ENCODE peak calls at places on chromosomes 1 and 21, in eight cellular contexts. One of them, this sample, is unnamed.

GRCh38 chr1:67468066-67468718 is 38.0 kb upstream of the SERBP1 start:
- DNase-seq in kidney: no peak
- DNase-seq in tibial artery: no peak
- DNase-seq in ovary: no peak
- DNase-seq in foreskin keratinocyte: no peak
- DNase-seq in cardiac muscle cell: no peak
- DNase-seq in CD4-positive, CD25-positive, alpha-beta regulatory T cell: no peak
- DNase-seq in esophagus muscularis mucosa: no peak
- DNase-seq in this sample: no peak

GRCh38 chr21:34614443-34614692 is 545 bp downstream of the RCAN1 start:
- DNase-seq in CD4-positive, CD25-positive, alpha-beta regulatory T cell: no peak
- DNase-seq in foreskin keratinocyte: no peak
- DNase-seq in ovary: peak; percentile 29
- DNase-seq in esophagus muscularis mucosa: no peak
- DNase-seq in tibial artery: no peak
- DNase-seq in kidney: no peak
- DNase-seq in cardiac muscle cell: no peak
- DNase-seq in this sample: no peak

GRCh38 chr1:162755306-162755705 is 35.2 kb upstream of the HSD17B7 start:
- DNase-seq in esophagus muscularis mucosa: no peak
- DNase-seq in tibial artery: no peak
- DNase-seq in cardiac muscle cell: no peak
- DNase-seq in kidney: no peak
- DNase-seq in CD4-positive, CD25-positive, alpha-beta regulatory T cell: no peak
- DNase-seq in foreskin keratinocyte: no peak
- DNase-seq in ovary: no peak
- DNase-seq in this sample: no peak

GRCh38 chr1:52662645-52663313 is 29.8 kb downstream of the SHISAL2A start:
- DNase-seq in ovary: no peak
- DNase-seq in tibial artery: no peak
- DNase-seq in cardiac muscle cell: peak; percentile 18
- DNase-seq in esophagus muscularis mucosa: no peak
- DNase-seq in foreskin keratinocyte: peak; percentile 75
- DNase-seq in CD4-positive, CD25-positive, alpha-beta regulatory T cell: no peak
- DNase-seq in kidney: no peak
- DNase-seq in this sample: no peak

GRCh38 chr1:210504286-210504685 is 175.6 kb downstream of the HHAT start:
- DNase-seq in kidney: no peak
- DNase-seq in cardiac muscle cell: no peak
- DNase-seq in esophagus muscularis mucosa: no peak
- DNase-seq in tibial artery: no peak
- DNase-seq in foreskin keratinocyte: no peak
- DNase-seq in CD4-positive, CD25-positive, alpha-beta regulatory T cell: no peak
- DNase-seq in ovary: no peak
- DNase-seq in this sample: no peak

GRCh38 chr1:62904537-62904936 is 120.6 kb downstream of the ATG4C start:
- DNase-seq in esophagus muscularis mucosa: no peak
- DNase-seq in tibial artery: no peak
- DNase-seq in cardiac muscle cell: no peak
- DNase-seq in foreskin keratinocyte: no peak
- DNase-seq in ovary: no peak
- DNase-seq in CD4-positive, CD25-positive, alpha-beta regulatory T cell: no peak
- DNase-seq in kidney: no peak
- DNase-seq in this sample: no peak

GRCh38 chr21:19198801-19199200 is 795.2 kb upstream of the TMPRSS15 start:
- DNase-seq in foreskin keratinocyte: no peak
- DNase-seq in kidney: no peak
- DNase-seq in cardiac muscle cell: no peak
- DNase-seq in ovary: no peak
- DNase-seq in tibial artery: no peak
- DNase-seq in CD4-positive, CD25-positive, alpha-beta regulatory T cell: no peak
- DNase-seq in esophagus muscularis mucosa: no peak
- DNase-seq in this sample: no peak

GRCh38 chr1:112296908-112297307 is 99.1 kb upstream of the CTTNBP2NL start:
- DNase-seq in CD4-positive, CD25-positive, alpha-beta regulatory T cell: no peak
- DNase-seq in cardiac muscle cell: no peak
- DNase-seq in kidney: no peak
- DNase-seq in tibial artery: no peak
- DNase-seq in foreskin keratinocyte: no peak
- DNase-seq in ovary: no peak
- DNase-seq in esophagus muscularis mucosa: no peak
- DNase-seq in this sample: no peak

GRCh38 chr21:40658237-40658636 is 188.7 kb downstream of the DSCAM start:
- DNase-seq in kidney: no peak
- DNase-seq in tibial artery: no peak
- DNase-seq in CD4-positive, CD25-positive, alpha-beta regulatory T cell: no peak
- DNase-seq in esophagus muscularis mucosa: no peak
- DNase-seq in cardiac muscle cell: no peak
- DNase-seq in foreskin keratinocyte: no peak
- DNase-seq in ovary: no peak
- DNase-seq in this sample: no peak

GRCh38 chr1:174965006-174965971 is 34.5 kb upstream of the CACYBP start:
- DNase-seq in cardiac muscle cell: no peak
- DNase-seq in CD4-positive, CD25-positive, alpha-beta regulatory T cell: peak; percentile 57
- DNase-seq in kidney: no peak
- DNase-seq in esophagus muscularis mucosa: no peak
- DNase-seq in foreskin keratinocyte: no peak
- DNase-seq in ovary: no peak
- DNase-seq in tibial artery: no peak
- DNase-seq in this sample: peak; percentile 66

GRCh38 chr21:42837421-42838211 is 41.7 kb downstream of the WDR4 start:
- DNase-seq in foreskin keratinocyte: no peak
- DNase-seq in ovary: peak; percentile 30
- DNase-seq in cardiac muscle cell: no peak
- DNase-seq in CD4-positive, CD25-positive, alpha-beta regulatory T cell: no peak
- DNase-seq in tibial artery: no peak
- DNase-seq in esophagus muscularis mucosa: peak; percentile 78
- DNase-seq in kidney: peak; percentile 64
- DNase-seq in this sample: no peak

GRCh38 chr1:89288051-89288340 is 15.3 kb upstream of the GBP5 start:
- DNase-seq in cardiac muscle cell: no peak
- DNase-seq in esophagus muscularis mucosa: no peak
- DNase-seq in kidney: no peak
- DNase-seq in CD4-positive, CD25-positive, alpha-beta regulatory T cell: no peak
- DNase-seq in tibial artery: no peak
- DNase-seq in foreskin keratinocyte: no peak
- DNase-seq in ovary: no peak
- DNase-seq in this sample: no peak

GRCh38 chr1:89285715-89286380 is 13.2 kb upstream of the GBP5 start:
- DNase-seq in tibial artery: no peak
- DNase-seq in esophagus muscularis mucosa: no peak
- DNase-seq in CD4-positive, CD25-positive, alpha-beta regulatory T cell: peak; percentile 50
- DNase-seq in cardiac muscle cell: no peak
- DNase-seq in foreskin keratinocyte: no peak
- DNase-seq in ovary: no peak
- DNase-seq in kidney: no peak
- DNase-seq in this sample: no peak

GRCh38 chr1:89287182-89288050 is 14.8 kb upstream of the GBP5 start:
- DNase-seq in cardiac muscle cell: no peak
- DNase-seq in foreskin keratinocyte: no peak
- DNase-seq in esophagus muscularis mucosa: no peak
- DNase-seq in ovary: no peak
- DNase-seq in kidney: no peak
- DNase-seq in CD4-positive, CD25-positive, alpha-beta regulatory T cell: no peak
- DNase-seq in tibial artery: no peak
- DNase-seq in this sample: no peak

GRCh38 chr1:89291276-89291675 is 18.6 kb upstream of the GBP5 start:
- DNase-seq in ovary: no peak
- DNase-seq in foreskin keratinocyte: no peak
- DNase-seq in CD4-positive, CD25-positive, alpha-beta regulatory T cell: no peak
- DNase-seq in kidney: no peak
- DNase-seq in tibial artery: no peak
- DNase-seq in esophagus muscularis mucosa: no peak
- DNase-seq in cardiac muscle cell: no peak
- DNase-seq in this sample: no peak

GRCh38 chr1:89286549-89287181 is 14.0 kb upstream of the GBP5 start:
- DNase-seq in esophagus muscularis mucosa: no peak
- DNase-seq in kidney: no peak
- DNase-seq in tibial artery: no peak
- DNase-seq in ovary: no peak
- DNase-seq in cardiac muscle cell: no peak
- DNase-seq in CD4-positive, CD25-positive, alpha-beta regulatory T cell: peak; percentile 88
- DNase-seq in foreskin keratinocyte: no peak
- DNase-seq in this sample: peak; percentile 73
- H3K4me1 ChIP-seq in esophagus muscularis mucosa: peaks cover 16% of the 10 kb centered on the region
- H3K4me1 ChIP-seq in kidney: no peaks in the 10 kb centered on the region
- H3K4me1 ChIP-seq in tibial artery: no peaks in the 10 kb centered on the region
- H3K4me1 ChIP-seq in ovary: no peaks in the 10 kb centered on the region
- H3K4me1 ChIP-seq in cardiac muscle cell: peaks cover 5% of the 10 kb centered on the region
- H3K4me1 ChIP-seq in CD4-positive, CD25-positive, alpha-beta regulatory T cell: peaks cover 58% of the 10 kb centered on the region
- H3K4me1 ChIP-seq in foreskin keratinocyte: no peaks in the 10 kb centered on the region
- H3K4me1 ChIP-seq in this sample: peaks cover 16% of the 10 kb centered on the region

GRCh38 chr1:208221291-208221622 is 22.9 kb downstream of the PLXNA2 start:
- DNase-seq in tibial artery: peak; percentile 57
- DNase-seq in foreskin keratinocyte: no peak
- DNase-seq in esophagus muscularis mucosa: no peak
- DNase-seq in kidney: no peak
- DNase-seq in CD4-positive, CD25-positive, alpha-beta regulatory T cell: no peak
- DNase-seq in cardiac muscle cell: peak; percentile 59
- DNase-seq in ovary: no peak
- DNase-seq in this sample: no peak
- H3K4me1 ChIP-seq in tibial artery: no peaks in the 10 kb centered on the region
- H3K4me1 ChIP-seq in foreskin keratinocyte: peaks cover 49% of the 10 kb centered on the region
- H3K4me1 ChIP-seq in esophagus muscularis mucosa: peaks cover 88% of the 10 kb centered on the region
- H3K4me1 ChIP-seq in kidney: peaks cover 14% of the 10 kb centered on the region
- H3K4me1 ChIP-seq in CD4-positive, CD25-positive, alpha-beta regulatory T cell: no peaks in the 10 kb centered on the region
- H3K4me1 ChIP-seq in cardiac muscle cell: peaks cover 67% of the 10 kb centered on the region
- H3K4me1 ChIP-seq in ovary: peaks cover 45% of the 10 kb centered on the region
- H3K4me1 ChIP-seq in this sample: peaks cover 6% of the 10 kb centered on the region

GRCh38 chr1:198169704-198170103 is 12.9 kb downstream of the NEK7 start:
- DNase-seq in tibial artery: no peak
- DNase-seq in ovary: no peak
- DNase-seq in kidney: no peak
- DNase-seq in foreskin keratinocyte: peak; percentile 96
- DNase-seq in cardiac muscle cell: no peak
- DNase-seq in CD4-positive, CD25-positive, alpha-beta regulatory T cell: no peak
- DNase-seq in esophagus muscularis mucosa: no peak
- DNase-seq in this sample: no peak
- H3K4me1 ChIP-seq in tibial artery: no peaks in the 10 kb centered on the region
- H3K4me1 ChIP-seq in ovary: peaks cover 27% of the 10 kb centered on the region
- H3K4me1 ChIP-seq in kidney: peaks cover 41% of the 10 kb centered on the region
- H3K4me1 ChIP-seq in foreskin keratinocyte: peaks cover 44% of the 10 kb centered on the region
- H3K4me1 ChIP-seq in cardiac muscle cell: peaks cover 51% of the 10 kb centered on the region
- H3K4me1 ChIP-seq in CD4-positive, CD25-positive, alpha-beta regulatory T cell: peaks cover 87% of the 10 kb centered on the region
- H3K4me1 ChIP-seq in esophagus muscularis mucosa: peaks cover 91% of the 10 kb centered on the region
- H3K4me1 ChIP-seq in this sample: no peaks in the 10 kb centered on the region

GRCh38 chr1:64532646-64533045 is 62.7 kb downstream of the CACHD1 start:
- DNase-seq in tibial artery: no peak
- DNase-seq in ovary: no peak
- DNase-seq in CD4-positive, CD25-positive, alpha-beta regulatory T cell: no peak
- DNase-seq in kidney: no peak
- DNase-seq in esophagus muscularis mucosa: no peak
- DNase-seq in foreskin keratinocyte: no peak
- DNase-seq in cardiac muscle cell: no peak
- DNase-seq in this sample: no peak
- H3K4me1 ChIP-seq in tibial artery: no peaks in the 10 kb centered on the region
- H3K4me1 ChIP-seq in ovary: peaks cover 16% of the 10 kb centered on the region
- H3K4me1 ChIP-seq in CD4-positive, CD25-positive, alpha-beta regulatory T cell: no peaks in the 10 kb centered on the region
- H3K4me1 ChIP-seq in kidney: peaks cover 15% of the 10 kb centered on the region
- H3K4me1 ChIP-seq in esophagus muscularis mucosa: peaks cover 22% of the 10 kb centered on the region
- H3K4me1 ChIP-seq in foreskin keratinocyte: no peaks in the 10 kb centered on the region
- H3K4me1 ChIP-seq in cardiac muscle cell: peaks cover 15% of the 10 kb centered on the region
- H3K4me1 ChIP-seq in this sample: no peaks in the 10 kb centered on the region

This sample was measured in MM.1S.